ENCODE peak calls at places on chromosomes 16 and 17, in five cellular contexts. G is CD4-positive, alpha-beta memory T cell; W is aorta; A is SJSA1; Q is CD8-positive, alpha-beta memory T cell. U is an unnamed sample.

GRCh38 chr17:1779571-1780074 is 17.8 kb downstream of the SERPINF1 start:
- DNase-seq in Q (no peak), G (no peak), W (peak), A (peak), U (peak)

GRCh38 chr17:199195-199604 is 17.8 kb upstream of the DOC2B start:
- DNase-seq in A (no peak), W (peak), G (no peak), Q (no peak), U (no peak)

GRCh38 chr17:9125722-9126121 is 104.4 kb downstream of the NTN1 start:
- DNase-seq in A (no peak), G (no peak), Q (no peak), W (no peak), U (no peak)

GRCh38 chr16:4682084-4682581 is 11.2 kb upstream of the NUDT16L1 start:
- DNase-seq in G (no peak), A (no peak), W (no peak), Q (no peak), U (no peak)

GRCh38 chr16:56551796-56552738 is 12.8 kb upstream of the MT4 start:
- DNase-seq in Q (no peak), W (no peak), A (no peak), G (no peak), U (no peak)

GRCh38 chr17:16818340-16818739 is 128.3 kb downstream of the CCDC144A start:
- DNase-seq in A (no peak), W (no peak), Q (no peak), G (no peak), U (no peak)

GRCh38 chr16:58651965-58652348 is 22.3 kb upstream of the CNOT1 start:
- DNase-seq in Q (no peak), W (no peak), G (no peak), A (peak), U (no peak)

GRCh38 chr17:27756467-27757371 is 43.6 kb downstream of the NOS2 start:
- DNase-seq in G (peak), A (no peak), Q (no peak), W (no peak), U (peak)

GRCh38 chr17:52159810-52160578 is 1.5 kb upstream of the CA10 start:
- DNase-seq in W (no peak), A (no peak), G (no peak), Q (no peak), U (no peak)

GRCh38 chr17:63435681-63436522 is 10.2 kb downstream of the CYB561 start:
- DNase-seq in A (no peak), Q (no peak), G (no peak), W (peak), U (no peak)

GRCh38 chr17:62919388-62919787 is 46.6 kb upstream of the TANC2 start:
- DNase-seq in G (no peak), A (no peak), W (no peak), Q (no peak), U (no peak)

GRCh38 chr17:21419299-21420239 is 43.4 kb downstream of the KCNJ12 start:
- DNase-seq in A (no peak), Q (no peak), W (peak), G (peak), U (no peak)

GRCh38 chr17:40024901-40025300 is 9.7 kb downstream of the CSF3 start:
- DNase-seq in G (no peak), A (no peak), Q (no peak), W (no peak), U (no peak)

GRCh38 chr17:33239702-33240101 is 53.4 kb downstream of the ASIC2 start:
- DNase-seq in A (no peak), G (no peak), Q (no peak), W (no peak), U (no peak)

GRCh38 chr16:27424772-27425498 is 23.0 kb downstream of the IL21R start:
- DNase-seq in Q (peak), G (no peak), W (peak), A (no peak), U (no peak)

GRCh38 chr16:3183445-3184139 is 4.4 kb upstream of the OR1F1 start:
- DNase-seq in W (no peak), G (no peak), Q (no peak), A (no peak), U (no peak)
- H3K4me3 ChIP-seq in W (no peak), G (no peak), Q (peak), A (peak), U (peak)

GRCh38 chr17:61000911-61001310 is 323.3 kb downstream of the BCAS3 start:
- DNase-seq in Q (no peak), G (no peak), W (no peak), A (no peak), U (peak)
- H3K27ac ChIP-seq in Q (no peak), G (no peak), W (no peak), A (no peak), U (no peak)

GRCh38 chr17:41678907-41679739 is 9.6 kb upstream of the EIF1 start:
- DNase-seq in A (no peak), G (peak), W (no peak), Q (peak), U (no peak)

GRCh38 chr17:41679740-41680425 is 8.8 kb upstream of the EIF1 start:
- DNase-seq in A (no peak), G (no peak), Q (no peak), W (no peak), U (no peak)

GRCh38 chr17:41676058-41676419 is 12.6 kb upstream of the EIF1 start:
- DNase-seq in W (no peak), Q (no peak), G (no peak), A (no peak), U (no peak)

GRCh38 chr17:41680426-41681040 is 8.2 kb upstream of the EIF1 start:
- DNase-seq in G (no peak), Q (no peak), A (no peak), W (no peak), U (no peak)

DNA sequence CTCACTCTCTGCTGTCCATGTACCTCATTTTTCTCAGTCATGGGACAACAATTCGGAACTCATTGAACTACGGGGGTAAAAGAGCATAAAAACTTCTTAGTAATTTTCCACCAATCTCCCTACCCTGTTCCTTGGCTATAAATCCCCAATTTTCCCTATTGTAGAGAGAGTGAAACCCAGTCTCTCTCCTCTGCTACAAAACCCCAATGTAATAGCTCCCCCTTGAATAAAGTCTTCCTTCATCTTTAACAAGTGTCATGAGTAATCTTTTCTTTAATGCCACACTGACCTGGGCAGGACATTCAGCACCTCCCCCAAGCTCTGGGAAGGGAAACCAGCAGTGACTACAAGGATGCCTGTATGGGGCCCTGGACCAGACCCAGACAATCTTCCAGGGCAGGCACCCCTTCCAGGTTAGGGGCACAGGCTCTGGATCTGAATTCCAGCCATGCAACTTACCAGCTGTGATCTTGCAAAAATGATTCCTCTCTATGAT is 10.2 kb upstream of the EIF1 start:
- DNase-seq in W (no peak), A (no peak), Q (no peak), G (no peak), U (no peak)
- H3K4me3 ChIP-seq in W (no peak), A (peak), Q (peak), G (peak), U (no peak)

GRCh38 chr17:13583996-13584700 is 17.6 kb downstream of the HS3ST3A1 start:
- DNase-seq in W (no peak), A (no peak), G (no peak), Q (no peak), U (no peak)
- H3K27ac ChIP-seq in W (no peak), A (peak), G (no peak), Q (no peak), U (no peak)

GRCh38 chr17:46157443-46158107 is 35.7 kb downstream of the KANSL1 start:
- DNase-seq in A (no peak), W (no peak), G (no peak), Q (no peak), U (no peak)
- H3K4me3 ChIP-seq in A (no peak), W (no peak), G (no peak), Q (no peak), U (no peak)

GRCh38 chr17:77697480-77698400 is 260.8 kb upstream of the TNRC6C start:
- DNase-seq in W (no peak), A (peak), G (no peak), Q (no peak), U (no peak)
- H3K27ac ChIP-seq in W (no peak), A (no peak), G (no peak), Q (no peak), U (no peak)

GRCh38 chr16:81718637-81719036 is 60.5 kb upstream of the PLCG2 start:
- DNase-seq in Q (peak), W (no peak), G (no peak), A (no peak), U (no peak)
- H3K4me3 ChIP-seq in Q (peak), W (no peak), G (no peak), A (peak), U (no peak)

GRCh38 chr17:60158751-60159478 is 9.1 kb downstream of the CA4 start:
- DNase-seq in Q (no peak), G (no peak), W (no peak), A (no peak), U (no peak)
- H3K27ac ChIP-seq in Q (no peak), G (no peak), W (no peak), A (no peak), U (no peak)